ENCODE peak calls at places on chromosomes 16 and 17, in seven cellular contexts. U, N, S, C, B, W and D are unnamed samples.

GRCh38 chr17:45672301-45672700 is 111.8 kb upstream of the CRHR1 start:
- DNase-seq in B (no peak), U (no peak), C (no peak), S (no peak), W (no peak), N (no peak), D (no peak)

GRCh38 chr16:83851473-83851872 is 43.7 kb downstream of the HSBP1 start:
- DNase-seq in W (no peak), B (no peak), U (no peak), S (no peak), N (no peak), C (no peak), D (no peak)

GRCh38 chr16:19785512-19786130 is 67.5 kb downstream of the IQCK start:
- DNase-seq in N (no peak), U (no peak), B (no peak), S (no peak), W (no peak), C (no peak), D (no peak)

GRCh38 chr16:54213322-54213721 is 73.3 kb downstream of the IRX3 start:
- DNase-seq in W (no peak), U (no peak), B (no peak), S (no peak), C (no peak), N (no peak), D (no peak)

GRCh38 chr17:15432807-15433547 is 34.4 kb downstream of the CDRT4 start:
- DNase-seq in U (peak), B (no peak), C (no peak), W (no peak), S (peak), N (peak), D (no peak)

GRCh38 chr16:83839561-83839960 is 31.8 kb downstream of the HSBP1 start:
- DNase-seq in U (no peak), W (no peak), C (no peak), B (no peak), N (no peak), S (no peak), D (no peak)

GRCh38 chr16:68272501-68273209 is 8.3 kb downstream of the SLC7A6 start:
- DNase-seq in U (no peak), B (no peak), N (no peak), S (no peak), C (no peak), W (no peak), D (no peak)

GRCh38 chr17:79836952-79837887 is 2.0 kb downstream of the CBX4 start:
- DNase-seq in B (no peak), N (no peak), S (peak), W (no peak), U (peak), C (peak), D (peak)

GRCh38 chr17:78499715-78500540 is 77.3 kb downstream of the DNAH17 start:
- DNase-seq in S (no peak), U (no peak), B (no peak), C (no peak), W (no peak), N (no peak), D (no peak)

GRCh38 chr16:87806608-87807546 is 41.1 kb upstream of the KLHDC4 start:
- DNase-seq in C (peak), S (peak), N (peak), B (no peak), U (peak), W (no peak), D (peak)

GRCh38 chr16:67664258-67664657 is 2.3 kb downstream of the ENKD1 start:
- DNase-seq in W (no peak), S (no peak), C (no peak), B (no peak), N (peak), U (peak), D (no peak)

GRCh38 chr16:86575754-86576557 is 2.4 kb upstream of the FOXL1 start:
- DNase-seq in C (peak), S (peak), U (peak), N (peak), W (no peak), B (no peak), D (no peak)

GRCh38 chr16:30775381-30776099 is 11.5 kb downstream of the ZNF629 start:
- DNase-seq in C (peak), N (peak), W (no peak), B (peak), U (peak), S (peak), D (no peak)

GRCh38 chr16:75099738-75100615 is 16.6 kb downstream of the LDHD start:
- DNase-seq in N (no peak), C (peak), B (no peak), U (no peak), S (no peak), W (no peak), D (peak)

GRCh38 chr17:81035389-81036127 is 607 bp downstream of the BAIAP2 start:
- DNase-seq in N (no peak), U (peak), C (peak), B (no peak), W (no peak), S (no peak), D (peak)

GRCh38 chr16:89519881-89520280 is 11.7 kb downstream of the SPG7 start:
- DNase-seq in C (no peak), W (no peak), U (peak), B (no peak), S (no peak), N (no peak), D (no peak)

GRCh38 chr17:70535986-70536385 is 366.7 kb downstream of the KCNJ2 start:
- DNase-seq in N (no peak), S (no peak), W (no peak), U (no peak), B (no peak), C (no peak), D (no peak)

GRCh38 chr16:59527206-59527997 is 793.3 kb upstream of the GOT2 start:
- DNase-seq in W (no peak), N (no peak), U (no peak), B (no peak), S (peak), C (no peak), D (no peak)

GRCh38 chr16:16025214-16025968 is 76.0 kb downstream of the ABCC1 start:
- DNase-seq in U (peak), W (no peak), B (no peak), N (no peak), C (no peak), S (peak), D (no peak)

GRCh38 chr17:56785396-56785795 is 48.3 kb downstream of the C17orf67 start:
- DNase-seq in N (no peak), B (no peak), W (no peak), S (peak), C (peak), U (peak), D (no peak)

GRCh38 chr16:66070140-66070887 is 296.2 kb upstream of the CDH5 start:
- DNase-seq in B (no peak), U (peak), C (peak), S (peak), N (no peak), W (no peak), D (no peak)

GRCh38 chr16:56513972-56514371 is 5.9 kb downstream of the BBS2 start:
- DNase-seq in B (peak), U (peak), N (peak), S (peak), C (peak), W (no peak), D (peak)

GRCh38 chr17:80047176-80047575 is 10.7 kb downstream of the CCDC40 start:
- DNase-seq in B (no peak), N (no peak), C (no peak), U (no peak), S (no peak), W (no peak), D (no peak)

GRCh38 chr16:23333962-23334361 is 31.9 kb downstream of the SCNN1B start:
- DNase-seq in C (no peak), S (no peak), U (no peak), N (no peak), W (no peak), B (no peak), D (no peak)

GRCh38 chr16:69179255-69180010 is 7.5 kb upstream of the SNTB2 start:
- DNase-seq in N (no peak), C (peak), S (peak), U (peak), W (no peak), B (no peak), D (peak)

GRCh38 chr16:50440991-50441390 is 72.2 kb upstream of the BRD7 start:
- DNase-seq in S (no peak), U (no peak), B (no peak), W (no peak), N (no peak), C (no peak), D (no peak)

GRCh38 chr17:79619636-79620206 is 8.9 kb upstream of the RBFOX3 start:
- DNase-seq in W (no peak), S (no peak), N (peak), U (no peak), C (no peak), B (no peak), D (no peak)

GRCh38 chr17:42387221-42387657 is 1.0 kb downstream of the STAT3 start:
- DNase-seq in W (no peak), C (peak), U (no peak), S (peak), N (no peak), B (no peak), D (peak)

GRCh38 chr16:26606381-26607150 is 460.2 kb upstream of the C16orf82 start:
- DNase-seq in S (no peak), W (no peak), B (no peak), N (no peak), U (no peak), C (no peak), D (no peak)